ENCODE peak calls at places on chromosomes 7 and 10, in ten cellular contexts. V is ovary; D is stimulated activated CD8-positive, alpha-beta memory T cell treated with anti-CD3 and anti-CD28 coated beads, Interleukin-4, amount 100 ng/mL, for 24 hours; I is activated naive CD4-positive, alpha-beta T cell treated with Interleukin-2 at 50 U/mL for 16 hours; X is fibroblast of lung; H is fibroblast of villous mesenchyme; C is activated gamma-delta T cell treated with anti-CD3 and anti-CD28 coated beads, Interleukin-2, amount 50 U/mL, for 16 hours; P is H54; E is stimulated activated CD4-positive, alpha-beta T cell treated with anti-CD3 and anti-CD28 coated beads, Interleukin-1b, Interleukin-23, amount 100 ng/mL, for 24 hours; A is NAMALWA. R is an unnamed sample.

GRCh38 chr10:29131952-29132820 is 156.7 kb upstream of the LYZL1 start:
- DNase-seq in X (peak; percentile 14), H (peak; percentile 70), D (no peak), C (no peak), E (no peak), I (no peak), V (no peak), P (peak; percentile 8), A (no peak), R (peak; percentile 74)

GRCh38 chr10:19826712-19827111 is 10.5 kb downstream of the PLXDC2 start:
- DNase-seq in X (peak; percentile 72), D (no peak), P (no peak), V (no peak), E (no peak), C (no peak), A (no peak), I (no peak), H (peak; percentile 75), R (peak; percentile 88)

GRCh38 chr7:106679153-106679931 is 18.4 kb upstream of the CCDC71L start:
- DNase-seq in C (no peak), P (no peak), A (peak; percentile 28), E (no peak), I (peak; percentile 23), V (no peak), H (peak; percentile 84), X (peak; percentile 14), D (no peak), R (peak; percentile 57)

GRCh38 chr7:152709307-152710133 is 33.6 kb upstream of the XRCC2 start:
- DNase-seq in I (no peak), X (peak; percentile 17), P (no peak), C (no peak), H (no peak), A (no peak), V (no peak), E (no peak), D (no peak), R (no peak)

GRCh38 chr10:2985729-2986232 is 81.6 kb upstream of the PFKP start:
- DNase-seq in C (no peak), A (no peak), P (peak; percentile 52), D (no peak), I (no peak), H (no peak), E (no peak), V (no peak), X (peak; percentile 28), R (peak; percentile 43)

GRCh38 chr10:124646483-124647352 is 97.5 kb downstream of the FAM53B start:
- DNase-seq in V (peak; percentile 93), D (no peak), H (peak; percentile 99), X (peak; percentile 86), C (no peak), E (no peak), I (no peak), P (peak; percentile 52), A (no peak), R (peak; percentile 81)

GRCh38 chr7:139619367-139619657 is 95.8 kb downstream of the CLEC2L start:
- DNase-seq in C (no peak), E (no peak), I (no peak), V (no peak), X (peak; percentile 86), H (peak; percentile 39), P (peak; percentile 35), D (no peak), A (no peak), R (peak; percentile 65)

GRCh38 chr7:134184767-134185166 is 57.6 kb downstream of the LRGUK start:
- DNase-seq in V (no peak), E (no peak), C (no peak), H (peak; percentile 3), D (no peak), X (no peak), P (no peak), I (no peak), A (no peak), R (peak; percentile 18)

GRCh38 chr10:44245601-44245938 is 139.3 kb downstream of the CXCL12 start:
- DNase-seq in H (peak; percentile 38), P (no peak), A (no peak), I (no peak), D (no peak), X (peak; percentile 51), V (no peak), E (no peak), C (no peak), R (peak; percentile 53)

GRCh38 chr10:102604379-102604960 is 39.8 kb upstream of the TRIM8 start:
- DNase-seq in H (peak; percentile 93), C (no peak), A (no peak), V (peak; percentile 68), E (no peak), P (peak; percentile 85), D (no peak), I (no peak), X (peak; percentile 72), R (peak; percentile 71)

GRCh38 chr10:2744547-2745212 is 322.7 kb upstream of the PFKP start:
- DNase-seq in D (no peak), C (no peak), H (no peak), V (no peak), E (no peak), X (no peak), I (no peak), P (no peak), A (no peak), R (no peak)

GRCh38 chr7:32259917-32260596 is 189.8 kb upstream of the PDE1C start:
- DNase-seq in D (no peak), X (no peak), V (no peak), I (no peak), H (no peak), C (no peak), A (no peak), P (no peak), E (no peak), R (no peak)

GRCh38 chr10:61157182-61157581 is 213.2 kb upstream of the RHOBTB1 start:
- DNase-seq in H (no peak), E (no peak), D (no peak), V (no peak), X (no peak), A (no peak), I (no peak), C (no peak), P (no peak), R (peak; percentile 21)

GRCh38 chr10:29420744-29421143 is 131.9 kb downstream of the LYZL1 start:
- DNase-seq in H (no peak), A (no peak), C (no peak), P (no peak), E (no peak), X (no peak), V (no peak), I (no peak), D (no peak), R (no peak)

GRCh38 chr10:119947325-119947724 is 54.8 kb downstream of the SEC23IP start:
- DNase-seq in H (peak; percentile 65), I (no peak), D (no peak), V (no peak), E (no peak), C (no peak), A (peak; percentile 9), P (no peak), X (peak; percentile 59), R (peak; percentile 52)

GRCh38 chr10:122159159-122159970 is 111.7 kb upstream of the BTBD16 start:
- DNase-seq in A (no peak), I (no peak), C (no peak), X (no peak), E (no peak), V (no peak), P (no peak), H (peak; percentile 25), D (no peak), R (peak; percentile 53)

GRCh38 chr10:13990918-13991317 is 339.8 kb downstream of the FRMD4A start:
- DNase-seq in P (no peak), D (no peak), X (peak; percentile 67), I (no peak), A (no peak), C (no peak), V (peak; percentile 29), H (no peak), E (no peak), R (peak; percentile 42)

GRCh38 chr7:39709768-39710291 is 86.5 kb downstream of the RALA start:
- DNase-seq in E (no peak), A (no peak), H (peak; percentile 79), I (no peak), X (peak; percentile 98), D (no peak), V (no peak), P (no peak), C (no peak), R (peak; percentile 81)

GRCh38 chr10:110504111-110504735 is 6.5 kb downstream of the DUSP5 start:
- DNase-seq in P (no peak), H (peak; percentile 93), C (peak; percentile 49), V (peak; percentile 57), A (peak; percentile 85), E (no peak), I (peak; percentile 67), D (no peak), X (peak; percentile 95), R (peak; percentile 93)

GRCh38 chr10:79392020-79392398 is 44.7 kb downstream of the PPIF start:
- DNase-seq in E (no peak), P (no peak), A (no peak), C (no peak), H (no peak), X (no peak), V (peak; percentile 20), I (no peak), D (no peak), R (no peak)

GRCh38 chr10:93080350-93081046 is 6.8 kb downstream of the CYP26A1 start:
- DNase-seq in V (peak; percentile 29), X (peak; percentile 40), A (peak; percentile 66), D (peak; percentile 25), C (peak; percentile 20), H (peak; percentile 48), I (peak; percentile 55), P (peak; percentile 96), E (no peak), R (peak; percentile 76)

GRCh38 chr7:50681451-50682045 is 101.1 kb downstream of the GRB10 start:
- DNase-seq in P (no peak), C (no peak), D (no peak), H (no peak), A (peak; percentile 17), X (no peak), I (no peak), E (no peak), V (no peak), R (no peak)

GRCh38 chr10:127398140-127398966 is 150.8 kb upstream of the NPS start:
- DNase-seq in H (peak; percentile 16), D (no peak), E (no peak), I (no peak), A (no peak), P (no peak), V (no peak), X (no peak), C (no peak), R (peak; percentile 59)

GRCh38 chr7:10860516-10860915 is 113.2 kb upstream of the PHF14 start:
- DNase-seq in I (no peak), H (no peak), D (no peak), P (peak; percentile 15), E (no peak), A (no peak), V (no peak), X (no peak), C (no peak), R (no peak)

GRCh38 chr10:90675621-90676020 is 182.2 kb downstream of the HTR7 start:
- DNase-seq in C (no peak), X (peak; percentile 67), A (no peak), H (peak; percentile 8), P (no peak), E (no peak), I (no peak), D (no peak), V (no peak), R (peak; percentile 68)

GRCh38 chr10:86538547-86538946 is 17.0 kb upstream of the WAPL start:
- DNase-seq in V (no peak), H (peak; percentile 49), A (no peak), E (no peak), P (no peak), X (no peak), I (no peak), D (no peak), C (no peak), R (no peak)

GRCh38 chr10:45308707-45309106 is 6.7 kb downstream of the OR13A1 start:
- DNase-seq in P (no peak), A (peak; percentile 21), C (no peak), H (no peak), V (no peak), I (no peak), X (no peak), E (no peak), D (no peak), R (peak; percentile 2)

GRCh38 chr10:17025444-17026295 is 103.9 kb downstream of the CUBN start:
- DNase-seq in I (peak; percentile 78), E (peak; percentile 50), H (peak; percentile 95), P (peak; percentile 33), X (peak; percentile 93), A (no peak), D (peak; percentile 58), C (peak; percentile 42), V (no peak), R (peak; percentile 96)